ENCODE peak calls at places on chromosomes 3 and 15, in ten cellular contexts. S is EL, I is endothelial cell, M is astrocyte of the spinal cord, Q is activated gamma-delta T cell treated with Interleukin-2 at 50 U/mL for 16 hours, B is tibial artery, L is breast epithelium, W is glomerular endothelial cell, P is stromal cell of bone marrow, F is Daoy. Z is an unnamed sample.

GRCh38 chr15:72117448-72117697 is 577 bp downstream of the MYO9A start:
- DNase-seq in S (peak), I (peak), M (peak), Q (peak), B (peak), L (peak), W (no peak), P (peak), F (peak), Z (peak)

GRCh38 chr3:79245295-79246138 is 522.3 kb downstream of the ROBO1 start:
- DNase-seq in S (no peak), I (no peak), M (no peak), Q (no peak), B (no peak), L (no peak), W (no peak), P (no peak), F (no peak), Z (no peak)

GRCh38 chr15:32887090-32887489 is 169.3 kb downstream of the GREM1 start:
- DNase-seq in S (no peak), I (no peak), M (no peak), Q (no peak), B (no peak), L (no peak), W (no peak), P (no peak), F (no peak), Z (no peak)

GRCh38 chr15:23629234-23629805 is 18.3 kb downstream of the MAGEL2 start:
- DNase-seq in S (no peak), I (no peak), M (no peak), Q (no peak), B (no peak), L (no peak), W (no peak), P (no peak), F (no peak), Z (no peak)

GRCh38 chr3:128489860-128490649 is 2.9 kb downstream of the GATA2 start:
- DNase-seq in S (peak), I (peak), M (no peak), Q (no peak), B (peak), L (no peak), W (no peak), P (no peak), F (peak), Z (peak)

GRCh38 chr3:170622369-170623159 is 36.7 kb upstream of the SLC7A14 start:
- DNase-seq in S (peak), I (no peak), M (peak), Q (no peak), B (no peak), L (no peak), W (no peak), P (peak), F (peak), Z (peak)

GRCh38 chr3:10173926-10174435 is 9.3 kb downstream of the IRAK2 start:
- DNase-seq in S (peak), I (no peak), M (peak), Q (no peak), B (peak), L (peak), W (peak), P (peak), F (peak), Z (peak)

GRCh38 chr3:48855681-48856447 is 8.2 kb upstream of the PRKAR2A start:
- DNase-seq in S (no peak), I (no peak), M (no peak), Q (no peak), B (peak), L (no peak), W (no peak), P (no peak), F (no peak), Z (peak)

GRCh38 chr3:160796089-160796812 is 40.2 kb downstream of the PPM1L start:
- DNase-seq in S (no peak), I (no peak), M (no peak), Q (no peak), B (no peak), L (no peak), W (no peak), P (no peak), F (no peak), Z (no peak)

GRCh38 chr3:184746131-184747120 is 34.6 kb upstream of the MAGEF1 start:
- DNase-seq in S (no peak), I (no peak), M (no peak), Q (no peak), B (peak), L (no peak), W (no peak), P (no peak), F (no peak), Z (no peak)

GRCh38 chr3:97872209-97873042 is 50.6 kb downstream of the CRYBG3 start:
- DNase-seq in S (peak), I (no peak), M (peak), Q (peak), B (no peak), L (no peak), W (peak), P (peak), F (peak), Z (no peak)

GRCh38 chr3:36373661-36374060 is 6.6 kb upstream of the STAC start:
- DNase-seq in S (no peak), I (no peak), M (peak), Q (no peak), B (no peak), L (no peak), W (no peak), P (no peak), F (no peak), Z (no peak)

GRCh38 chr3:12612514-12613226 is 51.2 kb downstream of the RAF1 start:
- DNase-seq in S (no peak), I (no peak), M (no peak), Q (no peak), B (no peak), L (no peak), W (no peak), P (no peak), F (no peak), Z (no peak)